ENCODE peak calls at places on chromosomes 1 and 21, in five cellular contexts. O is AG04450, I is HCT116, K is left ventricle myocardium inferior, Q is iris pigment epithelial cell. U is an unnamed sample.

GRCh38 chr1:243595527-243596206 is 254.4 kb downstream of the AKT3 start:
- DNase-seq in Q (peak), O (peak), I (no peak), K (no peak), U (no peak)

GRCh38 chr1:192474080-192474683 is 101.4 kb upstream of the RGS1 start:
- DNase-seq in O (no peak), Q (peak), I (no peak), K (no peak), U (peak)

GRCh38 chr1:193190096-193190744 is 3.8 kb upstream of the B3GALT2 start:
- DNase-seq in K (no peak), O (no peak), Q (peak), I (no peak), U (no peak)

GRCh38 chr1:188689542-188689941 is 1788.1 kb downstream of the BRINP3 start:
- DNase-seq in O (no peak), K (no peak), Q (peak), I (peak), U (no peak)

GRCh38 chr1:200684015-200684414 is 14.3 kb upstream of the DDX59 start:
- DNase-seq in O (no peak), Q (peak), I (no peak), K (no peak), U (no peak)

GRCh38 chr1:104132386-104132973 is 382.8 kb downstream of the AMY1C start:
- DNase-seq in Q (peak), K (no peak), O (no peak), I (no peak), U (peak)

GRCh38 chr1:2961661-2962060 is 59.6 kb upstream of the ACTRT2 start:
- DNase-seq in I (no peak), K (no peak), O (no peak), Q (no peak), U (no peak)

GRCh38 chr1:109812691-109813393 is 49.1 kb upstream of the EPS8L3 start:
- DNase-seq in K (no peak), O (no peak), Q (no peak), I (no peak), U (peak)

GRCh38 chr1:10538608-10539355 is 64.0 kb downstream of the PEX14 start:
- DNase-seq in K (no peak), Q (no peak), I (no peak), O (no peak), U (no peak)

GRCh38 chr1:201026746-201027145 is 3.2 kb upstream of the KIF21B start:
- DNase-seq in I (no peak), Q (no peak), O (no peak), K (no peak), U (no peak)

GRCh38 chr1:153728305-153729066 is 636 bp downstream of the INTS3 start:
- DNase-seq in I (no peak), K (peak), Q (peak), O (no peak), U (no peak)

GRCh38 chr1:117541003-117541402 is 64.8 kb upstream of the TENT5C start:
- DNase-seq in Q (no peak), K (no peak), I (no peak), O (no peak), U (peak)

GRCh38 chr1:182110635-182111034 is 49.1 kb upstream of the ZNF648 start:
- DNase-seq in K (no peak), I (no peak), O (no peak), Q (no peak), U (no peak)

GRCh38 chr1:162876751-162877150 is 15.8 kb upstream of the CCDC190 start:
- DNase-seq in Q (no peak), O (no peak), I (no peak), K (no peak), U (no peak)

GRCh38 chr1:151327903-151328674 is 873 bp upstream of the PI4KB start:
- DNase-seq in Q (no peak), K (no peak), O (no peak), I (no peak), U (no peak)

GRCh38 chr21:45294509-45295291 is 7.0 kb upstream of the POFUT2 start:
- DNase-seq in O (peak), K (peak), I (no peak), Q (peak), U (peak)

GRCh38 chr1:228365321-228366061 is 41.1 kb downstream of the TRIM11 start:
- DNase-seq in Q (no peak), I (no peak), K (peak), O (no peak), U (no peak)

GRCh38 chr1:229454056-229454455 is 20.2 kb upstream of the ACTA1 start:
- DNase-seq in I (no peak), Q (no peak), O (no peak), K (no peak), U (no peak)

GRCh38 chr1:201714542-201715276 is 114.2 kb upstream of the IPO9 start:
- DNase-seq in K (peak), Q (peak), O (peak), I (peak), U (peak)

GRCh38 chr1:211579434-211580302 is 707 bp upstream of the SLC30A1 start:
- DNase-seq in Q (no peak), K (peak), I (no peak), O (no peak), U (no peak)

GRCh38 chr1:217139513-217139912 is 416.3 kb upstream of the ESRRG start:
- DNase-seq in K (no peak), I (no peak), O (no peak), Q (no peak), U (no peak)

GRCh38 chr1:116256875-116257823 is 115.9 kb upstream of the ATP1A1 start:
- DNase-seq in K (no peak), I (no peak), Q (no peak), O (no peak), U (no peak)

GRCh38 chr1:181192277-181192676 is 103.8 kb downstream of the IER5 start:
- DNase-seq in K (no peak), I (no peak), Q (no peak), O (no peak), U (no peak)

GRCh38 chr1:116915182-116915611 is 5.5 kb downstream of the PTGFRN start:
- DNase-seq in K (peak), O (no peak), I (no peak), Q (no peak), U (no peak)

GRCh38 chr1:1344672-1345361 is 4.4 kb downstream of the DVL1 start:
- DNase-seq in K (no peak), Q (peak), O (no peak), I (peak), U (no peak)

GRCh38 chr1:1026599-1027413 is 6.9 kb downstream of the AGRN start:
- DNase-seq in I (no peak), O (no peak), K (no peak), Q (no peak), U (no peak)

GRCh38 chr1:47211796-47212269 is 20.2 kb downstream of the TAL1 start:
- DNase-seq in I (no peak), K (peak), O (no peak), Q (no peak), U (no peak)

GRCh38 chr1:172265905-172266304 is 154.6 kb upstream of the C1orf105 start:
- DNase-seq in K (no peak), I (no peak), Q (no peak), O (no peak), U (no peak)

GRCh38 chr1:27427836-27428315 is 35.5 kb downstream of the GPR3 start:
- DNase-seq in K (no peak), O (no peak), Q (no peak), I (no peak), U (no peak)

GRCh38 chr1:153485880-153486279 is 25.4 kb upstream of the S100A7 start:
- DNase-seq in Q (no peak), K (no peak), O (no peak), I (no peak), U (no peak)

GRCh38 chr1:32893198-32894018 is 7.1 kb downstream of the HPCA start:
- DNase-seq in Q (peak), I (no peak), O (no peak), K (peak), U (no peak)

GRCh38 chr1:115114308-115114707 is 25.0 kb upstream of the TSPAN2 start:
- DNase-seq in Q (peak), K (no peak), I (peak), O (no peak), U (no peak)